ENCODE peak calls at places on chromosome 11, in nine cellular contexts. One of them, this sample, is unnamed.

GRCh38 chr11:82682003-82682751 is 51.5 kb downstream of the FAM181B start:
- DNase-seq in astrocyte of the cerebellum: peak
- DNase-seq in IMR-90: peak
- DNase-seq in fibroblast of the aortic adventitia: peak
- DNase-seq in GM12865: peak
- DNase-seq in cardiac muscle cell: peak
- DNase-seq in heart left ventricle: no peak
- DNase-seq in mucosa of descending colon: peak
- DNase-seq in adrenal gland: no peak
- DNase-seq in this sample: peak

GRCh38 chr11:115051938-115052590 is 373.7 kb downstream of the NXPE2 start:
- DNase-seq in astrocyte of the cerebellum: no peak
- DNase-seq in IMR-90: no peak
- DNase-seq in fibroblast of the aortic adventitia: no peak
- DNase-seq in GM12865: no peak
- DNase-seq in cardiac muscle cell: no peak
- DNase-seq in heart left ventricle: no peak
- DNase-seq in mucosa of descending colon: no peak
- DNase-seq in adrenal gland: no peak
- DNase-seq in this sample: no peak

GRCh38 chr11:5679811-5680210 is 5.1 kb downstream of the TRIM5 start:
- DNase-seq in astrocyte of the cerebellum: no peak
- DNase-seq in IMR-90: no peak
- DNase-seq in fibroblast of the aortic adventitia: no peak
- DNase-seq in GM12865: no peak
- DNase-seq in cardiac muscle cell: no peak
- DNase-seq in heart left ventricle: no peak
- DNase-seq in mucosa of descending colon: no peak
- DNase-seq in adrenal gland: no peak
- DNase-seq in this sample: no peak

GRCh38 chr11:110951041-110951440 is 238.8 kb upstream of the ARHGAP20 start:
- DNase-seq in astrocyte of the cerebellum: no peak
- DNase-seq in IMR-90: no peak
- DNase-seq in fibroblast of the aortic adventitia: no peak
- DNase-seq in GM12865: no peak
- DNase-seq in cardiac muscle cell: no peak
- DNase-seq in heart left ventricle: no peak
- DNase-seq in mucosa of descending colon: peak
- DNase-seq in adrenal gland: no peak
- DNase-seq in this sample: no peak

GRCh38 chr11:83284501-83285051 is 1.6 kb downstream of the CCDC90B start:
- DNase-seq in astrocyte of the cerebellum: no peak
- DNase-seq in IMR-90: no peak
- DNase-seq in fibroblast of the aortic adventitia: no peak
- DNase-seq in GM12865: no peak
- DNase-seq in cardiac muscle cell: no peak
- DNase-seq in heart left ventricle: no peak
- DNase-seq in mucosa of descending colon: peak
- DNase-seq in adrenal gland: no peak
- DNase-seq in this sample: peak

GRCh38 chr11:64103377-64103985 is 62.4 kb downstream of the MACROD1 start:
- DNase-seq in astrocyte of the cerebellum: no peak
- DNase-seq in IMR-90: no peak
- DNase-seq in fibroblast of the aortic adventitia: no peak
- DNase-seq in GM12865: no peak
- DNase-seq in cardiac muscle cell: no peak
- DNase-seq in heart left ventricle: no peak
- DNase-seq in mucosa of descending colon: no peak
- DNase-seq in adrenal gland: no peak
- DNase-seq in this sample: no peak

GRCh38 chr11:123681007-123681406 is 26.6 kb upstream of the SCN3B start:
- DNase-seq in astrocyte of the cerebellum: no peak
- DNase-seq in IMR-90: no peak
- DNase-seq in fibroblast of the aortic adventitia: no peak
- DNase-seq in GM12865: no peak
- DNase-seq in cardiac muscle cell: no peak
- DNase-seq in heart left ventricle: no peak
- DNase-seq in mucosa of descending colon: no peak
- DNase-seq in adrenal gland: no peak
- DNase-seq in this sample: no peak

GRCh38 chr11:7592706-7593105 is 78.9 kb downstream of the PPFIBP2 start:
- DNase-seq in astrocyte of the cerebellum: no peak
- DNase-seq in IMR-90: peak
- DNase-seq in fibroblast of the aortic adventitia: peak
- DNase-seq in GM12865: peak
- DNase-seq in cardiac muscle cell: no peak
- DNase-seq in heart left ventricle: peak
- DNase-seq in mucosa of descending colon: no peak
- DNase-seq in adrenal gland: no peak
- DNase-seq in this sample: no peak

GRCh38 chr11:10515418-10515817 is 25.6 kb downstream of the RNF141 start:
- DNase-seq in astrocyte of the cerebellum: no peak
- DNase-seq in IMR-90: no peak
- DNase-seq in fibroblast of the aortic adventitia: no peak
- DNase-seq in GM12865: no peak
- DNase-seq in cardiac muscle cell: no peak
- DNase-seq in heart left ventricle: no peak
- DNase-seq in mucosa of descending colon: no peak
- DNase-seq in adrenal gland: no peak
- DNase-seq in this sample: no peak

GRCh38 chr11:78737891-78738290 is 163.2 kb upstream of the NARS2 start:
- DNase-seq in astrocyte of the cerebellum: no peak
- DNase-seq in IMR-90: peak
- DNase-seq in fibroblast of the aortic adventitia: no peak
- DNase-seq in GM12865: no peak
- DNase-seq in cardiac muscle cell: no peak
- DNase-seq in heart left ventricle: no peak
- DNase-seq in mucosa of descending colon: no peak
- DNase-seq in adrenal gland: no peak
- DNase-seq in this sample: no peak

GRCh38 chr11:47394050-47394321 is 14.4 kb upstream of the SLC39A13 start:
- DNase-seq in astrocyte of the cerebellum: no peak
- DNase-seq in IMR-90: no peak
- DNase-seq in fibroblast of the aortic adventitia: no peak
- DNase-seq in GM12865: no peak
- DNase-seq in cardiac muscle cell: no peak
- DNase-seq in heart left ventricle: peak
- DNase-seq in mucosa of descending colon: no peak
- DNase-seq in adrenal gland: no peak
- DNase-seq in this sample: no peak

GRCh38 chr11:16956538-16957153 is 57.6 kb downstream of the PLEKHA7 start:
- DNase-seq in astrocyte of the cerebellum: no peak
- DNase-seq in IMR-90: no peak
- DNase-seq in fibroblast of the aortic adventitia: no peak
- DNase-seq in GM12865: no peak
- DNase-seq in cardiac muscle cell: no peak
- DNase-seq in heart left ventricle: no peak
- DNase-seq in mucosa of descending colon: no peak
- DNase-seq in adrenal gland: no peak
- DNase-seq in this sample: no peak

GRCh38 chr11:35615911-35616900 is 2.1 kb upstream of the FJX1 start:
- DNase-seq in astrocyte of the cerebellum: no peak
- DNase-seq in IMR-90: peak
- DNase-seq in fibroblast of the aortic adventitia: peak
- DNase-seq in GM12865: peak
- DNase-seq in cardiac muscle cell: peak
- DNase-seq in heart left ventricle: no peak
- DNase-seq in mucosa of descending colon: peak
- DNase-seq in adrenal gland: no peak
- DNase-seq in this sample: no peak

GRCh38 chr11:132349806-132350733 is 979.7 kb downstream of the NTM start:
- DNase-seq in astrocyte of the cerebellum: peak
- DNase-seq in IMR-90: peak
- DNase-seq in fibroblast of the aortic adventitia: peak
- DNase-seq in GM12865: no peak
- DNase-seq in cardiac muscle cell: no peak
- DNase-seq in heart left ventricle: no peak
- DNase-seq in mucosa of descending colon: no peak
- DNase-seq in adrenal gland: no peak
- DNase-seq in this sample: no peak

GRCh38 chr11:128632151-128632791 is 44.9 kb upstream of the ETS1 start:
- DNase-seq in astrocyte of the cerebellum: peak
- DNase-seq in IMR-90: peak
- DNase-seq in fibroblast of the aortic adventitia: peak
- DNase-seq in GM12865: peak
- DNase-seq in cardiac muscle cell: peak
- DNase-seq in heart left ventricle: peak
- DNase-seq in mucosa of descending colon: peak
- DNase-seq in adrenal gland: no peak
- DNase-seq in this sample: no peak

GRCh38 chr11:62555464-62556092 is 9.0 kb upstream of the AHNAK start:
- DNase-seq in astrocyte of the cerebellum: no peak
- DNase-seq in IMR-90: peak
- DNase-seq in fibroblast of the aortic adventitia: peak
- DNase-seq in GM12865: peak
- DNase-seq in cardiac muscle cell: peak
- DNase-seq in heart left ventricle: peak
- DNase-seq in mucosa of descending colon: peak
- DNase-seq in adrenal gland: no peak
- DNase-seq in this sample: no peak

GRCh38 chr11:122756417-122756816 is 81.9 kb upstream of the CRTAM start:
- DNase-seq in astrocyte of the cerebellum: no peak
- DNase-seq in IMR-90: no peak
- DNase-seq in fibroblast of the aortic adventitia: no peak
- DNase-seq in GM12865: peak
- DNase-seq in cardiac muscle cell: no peak
- DNase-seq in heart left ventricle: peak
- DNase-seq in mucosa of descending colon: peak
- DNase-seq in adrenal gland: no peak
- DNase-seq in this sample: no peak

GRCh38 chr11:60872124-60872951 is 5.0 kb downstream of the ZP1 start:
- DNase-seq in astrocyte of the cerebellum: no peak
- DNase-seq in IMR-90: peak
- DNase-seq in fibroblast of the aortic adventitia: peak
- DNase-seq in GM12865: no peak
- DNase-seq in cardiac muscle cell: no peak
- DNase-seq in heart left ventricle: peak
- DNase-seq in mucosa of descending colon: peak
- DNase-seq in adrenal gland: no peak
- DNase-seq in this sample: no peak

GRCh38 chr11:30521297-30522071 is 64.7 kb downstream of the MPPED2 start:
- DNase-seq in astrocyte of the cerebellum: no peak
- DNase-seq in IMR-90: no peak
- DNase-seq in fibroblast of the aortic adventitia: no peak
- DNase-seq in GM12865: no peak
- DNase-seq in cardiac muscle cell: no peak
- DNase-seq in heart left ventricle: no peak
- DNase-seq in mucosa of descending colon: peak
- DNase-seq in adrenal gland: no peak
- DNase-seq in this sample: no peak

GRCh38 chr11:93082900-93083299 is 113.4 kb downstream of the MTNR1B start:
- DNase-seq in astrocyte of the cerebellum: no peak
- DNase-seq in IMR-90: no peak
- DNase-seq in fibroblast of the aortic adventitia: no peak
- DNase-seq in GM12865: peak
- DNase-seq in cardiac muscle cell: no peak
- DNase-seq in heart left ventricle: no peak
- DNase-seq in mucosa of descending colon: no peak
- DNase-seq in adrenal gland: no peak
- DNase-seq in this sample: no peak

GRCh38 chr11:5234390-5234834 is at the start of gene HBD:
- DNase-seq in astrocyte of the cerebellum: no peak
- DNase-seq in IMR-90: peak
- DNase-seq in fibroblast of the aortic adventitia: peak
- DNase-seq in GM12865: peak
- DNase-seq in cardiac muscle cell: peak
- DNase-seq in heart left ventricle: no peak
- DNase-seq in mucosa of descending colon: no peak
- DNase-seq in adrenal gland: no peak
- DNase-seq in this sample: no peak

GRCh38 chr11:126111458-126112116 is 48.9 kb upstream of the CDON start:
- DNase-seq in astrocyte of the cerebellum: no peak
- DNase-seq in IMR-90: no peak
- DNase-seq in fibroblast of the aortic adventitia: no peak
- DNase-seq in GM12865: no peak
- DNase-seq in cardiac muscle cell: peak
- DNase-seq in heart left ventricle: peak
- DNase-seq in mucosa of descending colon: no peak
- DNase-seq in adrenal gland: no peak
- DNase-seq in this sample: no peak

GRCh38 chr11:117795726-117796455 is 1.1 kb downstream of the DSCAML1 start:
- DNase-seq in astrocyte of the cerebellum: no peak
- DNase-seq in IMR-90: no peak
- DNase-seq in fibroblast of the aortic adventitia: no peak
- DNase-seq in GM12865: no peak
- DNase-seq in cardiac muscle cell: no peak
- DNase-seq in heart left ventricle: no peak
- DNase-seq in mucosa of descending colon: no peak
- DNase-seq in adrenal gland: no peak
- DNase-seq in this sample: no peak
- H3K4me3 ChIP-seq in astrocyte of the cerebellum: no peak
- H3K4me3 ChIP-seq in IMR-90: no peak
- H3K4me3 ChIP-seq in fibroblast of the aortic adventitia: no peak
- H3K4me3 ChIP-seq in GM12865: no peak
- H3K4me3 ChIP-seq in cardiac muscle cell: peak
- H3K4me3 ChIP-seq in heart left ventricle: peak
- H3K4me3 ChIP-seq in mucosa of descending colon: no peak
- H3K4me3 ChIP-seq in adrenal gland: no peak
- H3K4me3 ChIP-seq in this sample: no peak

DNA sequence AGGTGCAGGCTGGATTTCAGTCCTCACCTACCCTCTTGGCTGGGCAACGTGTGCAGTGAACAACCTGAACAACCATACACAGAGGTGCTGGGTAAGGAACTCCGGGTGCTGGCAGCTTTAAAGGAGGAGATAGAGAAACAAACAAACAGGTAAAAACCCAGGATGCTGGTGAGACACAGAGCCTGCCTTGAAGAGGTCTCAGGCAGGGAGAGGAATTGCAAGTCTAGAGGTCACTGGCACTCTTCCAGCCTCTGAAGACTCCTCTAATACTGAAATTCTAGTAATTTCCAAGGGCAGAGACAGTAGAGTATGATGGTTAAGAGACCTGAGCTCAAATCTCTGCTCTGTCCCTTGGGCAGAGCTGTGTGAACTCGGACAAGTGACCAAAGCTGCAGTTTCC is 192.5 kb downstream of the CEP164 start:
- DNase-seq in astrocyte of the cerebellum: no peak
- DNase-seq in IMR-90: no peak
- DNase-seq in fibroblast of the aortic adventitia: no peak
- DNase-seq in GM12865: peak
- DNase-seq in cardiac muscle cell: no peak
- DNase-seq in heart left ventricle: no peak
- DNase-seq in mucosa of descending colon: no peak
- DNase-seq in adrenal gland: no peak
- DNase-seq in this sample: no peak
- TF ChIP-seq CTCF in astrocyte of the cerebellum: no peak
- TF ChIP-seq CTCF in IMR-90: no peak
- TF ChIP-seq CTCF in fibroblast of the aortic adventitia: no peak
- TF ChIP-seq CTCF in GM12865: no peak
- TF ChIP-seq CTCF in cardiac muscle cell: no peak
- TF ChIP-seq CTCF in heart left ventricle: no peak
- TF ChIP-seq CTCF in mucosa of descending colon: no peak
- TF ChIP-seq CTCF in adrenal gland: no peak
- TF ChIP-seq CTCF in this sample: no peak

GRCh38 chr11:103805688-103806009 is 230.8 kb upstream of the DDI1 start:
- DNase-seq in astrocyte of the cerebellum: no peak
- DNase-seq in IMR-90: no peak
- DNase-seq in fibroblast of the aortic adventitia: no peak
- DNase-seq in GM12865: no peak
- DNase-seq in cardiac muscle cell: no peak
- DNase-seq in heart left ventricle: no peak
- DNase-seq in mucosa of descending colon: no peak
- DNase-seq in adrenal gland: no peak
- DNase-seq in this sample: no peak
- H3K4me3 ChIP-seq in astrocyte of the cerebellum: no peak
- H3K4me3 ChIP-seq in IMR-90: no peak
- H3K4me3 ChIP-seq in fibroblast of the aortic adventitia: no peak
- H3K4me3 ChIP-seq in GM12865: no peak
- H3K4me3 ChIP-seq in cardiac muscle cell: no peak
- H3K4me3 ChIP-seq in heart left ventricle: no peak
- H3K4me3 ChIP-seq in mucosa of descending colon: no peak
- H3K4me3 ChIP-seq in adrenal gland: no peak
- H3K4me3 ChIP-seq in this sample: no peak

GRCh38 chr11:855343-855674 is 12.7 kb downstream of the TSPAN4 start:
- DNase-seq in astrocyte of the cerebellum: no peak
- DNase-seq in IMR-90: no peak
- DNase-seq in fibroblast of the aortic adventitia: no peak
- DNase-seq in GM12865: no peak
- DNase-seq in cardiac muscle cell: no peak
- DNase-seq in heart left ventricle: no peak
- DNase-seq in mucosa of descending colon: no peak
- DNase-seq in adrenal gland: no peak
- DNase-seq in this sample: no peak
- TF ChIP-seq CTCF in astrocyte of the cerebellum: no peak
- TF ChIP-seq CTCF in IMR-90: no peak
- TF ChIP-seq CTCF in fibroblast of the aortic adventitia: no peak
- TF ChIP-seq CTCF in GM12865: no peak
- TF ChIP-seq CTCF in cardiac muscle cell: no peak
- TF ChIP-seq CTCF in heart left ventricle: no peak
- TF ChIP-seq CTCF in mucosa of descending colon: no peak
- TF ChIP-seq CTCF in adrenal gland: no peak
- TF ChIP-seq CTCF in this sample: no peak

This sample was measured in LNCaP clone FGC.